ENCODE peak calls at places on chromosome 7, in six cellular contexts. I is skeletal muscle cell; N is CD4-positive, alpha-beta T cell; A is GM12878; D is endothelial cell; O is ovary. Z is an unnamed sample.

GRCh38 chr7:116576350-116577319 is 51.8 kb downstream of the CAV1 start:
- DNase-seq in A (no peak), N (no peak), D (no peak), O (no peak), I (peak; percentile 89), Z (no peak)

GRCh38 chr7:125555921-125556320 is 626.3 kb upstream of the POT1 start:
- DNase-seq in I (no peak), A (no peak), D (no peak), O (no peak), N (no peak), Z (peak; percentile 14)

GRCh38 chr7:70347880-70348279 is 749.6 kb downstream of the AUTS2 start:
- DNase-seq in O (no peak), D (no peak), A (peak; percentile 66), I (no peak), N (no peak), Z (no peak)

GRCh38 chr7:32591938-32592337 is 96.6 kb downstream of the AVL9 start:
- DNase-seq in D (no peak), I (no peak), O (no peak), A (no peak), N (no peak), Z (no peak)

GRCh38 chr7:29091722-29092121 is 54.6 kb downstream of the CPVL start:
- DNase-seq in A (no peak), D (no peak), I (no peak), N (no peak), O (no peak), Z (no peak)

GRCh38 chr7:139683137-139683871 is 94.5 kb downstream of the HIPK2 start:
- DNase-seq in A (no peak), O (no peak), D (no peak), N (no peak), I (peak; percentile 62), Z (no peak)

GRCh38 chr7:12670759-12671545 is 16.5 kb upstream of the ARL4A start:
- DNase-seq in N (no peak), O (no peak), D (no peak), I (no peak), A (no peak), Z (no peak)

GRCh38 chr7:18552311-18552916 is 56.9 kb downstream of the HDAC9 start:
- DNase-seq in I (no peak), D (no peak), A (no peak), N (no peak), O (no peak), Z (no peak)

GRCh38 chr7:69911337-69911736 is 313.1 kb downstream of the AUTS2 start:
- DNase-seq in D (no peak), A (no peak), O (no peak), I (no peak), N (no peak), Z (no peak)

GRCh38 chr7:158399762-158400161 is 187.9 kb downstream of the PTPRN2 start:
- DNase-seq in D (no peak), A (no peak), N (no peak), I (no peak), O (no peak), Z (no peak)

GRCh38 chr7:46972205-46972604 is 609.7 kb downstream of the TNS3 start:
- DNase-seq in N (no peak), O (no peak), A (no peak), I (peak; percentile 43), D (no peak), Z (no peak)

GRCh38 chr7:29854257-29854938 is 48.1 kb downstream of the WIPF3 start:
- DNase-seq in D (no peak), A (no peak), O (no peak), I (no peak), N (no peak), Z (no peak)

GRCh38 chr7:50436133-50436802 is 13.9 kb downstream of the FIGNL1 start:
- DNase-seq in D (no peak), I (peak; percentile 53), N (no peak), O (no peak), A (no peak), Z (no peak)

GRCh38 chr7:80259-81236 is 111.8 kb upstream of the FAM20C start:
- DNase-seq in I (no peak), N (no peak), D (no peak), A (no peak), O (no peak), Z (no peak)

GRCh38 chr7:16170671-16171070 is 250.7 kb downstream of the CRPPA start:
- DNase-seq in A (no peak), N (no peak), O (no peak), I (no peak), D (no peak), Z (no peak)

GRCh38 chr7:89998554-89998953 is 155.7 kb upstream of the STEAP1 start:
- DNase-seq in D (no peak), I (no peak), A (no peak), O (no peak), N (no peak), Z (no peak)

GRCh38 chr7:46153951-46154787 is 233.1 kb upstream of the IGFBP3 start:
- DNase-seq in D (no peak), O (no peak), A (peak; percentile 55), N (no peak), I (no peak), Z (no peak)

Z was measured in nephron progenitor cell.